ENCODE peak calls at places on chromosomes 5 and 9, in five cellular contexts. B, K, L, Q and J are unnamed samples. For H3K4me1, the result is how much of the 10 kb centered on the place peaks cover.

GRCh38 chr5:14309864-14310531 is 166.9 kb downstream of the TRIO start:
- DNase-seq in B (no peak), L (no peak), Q (no peak), K (no peak), J (no peak)

GRCh38 chr5:151614565-151614964 is 23.4 kb upstream of the FAT2 start:
- DNase-seq in B (no peak), L (no peak), K (no peak), Q (no peak), J (no peak)

GRCh38 chr5:5298841-5299543 is 123.5 kb upstream of the ICE1 start:
- DNase-seq in Q (no peak), K (no peak), B (no peak), L (no peak), J (no peak)

GRCh38 chr5:936149-937144 is 43.8 kb downstream of the TRIP13 start:
- DNase-seq in K (peak), Q (no peak), L (no peak), B (no peak), J (no peak)

GRCh38 chr5:66974256-66974655 is 222.3 kb downstream of the CD180 start:
- DNase-seq in Q (no peak), L (no peak), K (no peak), B (no peak), J (no peak)

GRCh38 chr5:92991681-92992472 is 589.1 kb downstream of the NR2F1-AS1 start:
- DNase-seq in Q (no peak), K (no peak), L (peak), B (no peak), J (no peak)

GRCh38 chr9:14018061-14018460 is 295.9 kb downstream of the NFIB start:
- DNase-seq in K (no peak), Q (no peak), L (peak), B (no peak), J (no peak)

GRCh38 chr5:125227333-125228075 is 481.1 kb upstream of the ZNF608 start:
- DNase-seq in L (peak), K (no peak), Q (peak), B (no peak), J (no peak)

GRCh38 chr5:176762489-176762888 is 47.9 kb upstream of the UNC5A start:
- DNase-seq in K (no peak), B (no peak), Q (no peak), L (no peak), J (no peak)

GRCh38 chr9:3788211-3788610 is 262.4 kb upstream of the RFX3 start:
- DNase-seq in L (no peak), Q (no peak), K (no peak), B (no peak), J (no peak)

GRCh38 chr5:132417010-132417439 is 47.5 kb downstream of the SLC22A5 start:
- DNase-seq in B (no peak), K (no peak), L (no peak), Q (no peak), J (no peak)

GRCh38 chr9:131630206-131630831 is 85.0 kb downstream of the PRRT1B start:
- DNase-seq in K (no peak), Q (no peak), B (no peak), L (no peak), J (no peak)

GRCh38 chr5:179344301-179345178 is 721 bp downstream of the ADAMTS2 start:
- DNase-seq in K (no peak), L (no peak), B (no peak), Q (no peak), J (no peak)

GRCh38 chr9:130661461-130662098 is 2.8 kb upstream of the PRDM12 start:
- DNase-seq in K (no peak), B (no peak), L (no peak), Q (no peak), J (no peak)

GRCh38 chr5:113524927-113525326 is 11.4 kb downstream of the YTHDC2 start:
- DNase-seq in B (no peak), K (no peak), Q (peak), L (no peak), J (peak)

GRCh38 chr9:26723486-26723885 is 169.1 kb downstream of the CAAP1 start:
- DNase-seq in Q (no peak), K (no peak), B (peak), L (peak), J (peak)

GRCh38 chr5:14101922-14102321 is 41.2 kb upstream of the TRIO start:
- DNase-seq in L (no peak), B (no peak), Q (no peak), K (no peak), J (no peak)

GRCh38 chr5:111735829-111736228 is 21.2 kb downstream of the NREP start:
- DNase-seq in B (no peak), Q (no peak), K (no peak), L (peak), J (no peak)

GRCh38 chr5:153211052-153211451 is 279.4 kb upstream of the GRIA1 start:
- DNase-seq in B (no peak), Q (no peak), L (no peak), K (no peak), J (no peak)

GRCh38 chr9:107332883-107333282 is 49.8 kb downstream of the RAD23B start:
- DNase-seq in B (no peak), Q (no peak), K (no peak), L (no peak), J (no peak)

GRCh38 chr5:41181691-41182564 is 31.4 kb downstream of the C6 start:
- DNase-seq in Q (no peak), B (no peak), L (no peak), K (no peak), J (peak)

GRCh38 chr9:36450110-36450732 is 50.2 kb upstream of the RNF38 start:
- DNase-seq in L (peak), K (peak), Q (peak), B (peak), J (peak)

GRCh38 chr5:35990941-35991592 is at the start of gene UGT3A1:
- DNase-seq in B (no peak), K (no peak), L (no peak), Q (no peak), J (no peak)

GRCh38 chr5:153425914-153426313 is 64.6 kb upstream of the GRIA1 start:
- DNase-seq in Q (peak), B (no peak), K (no peak), L (no peak), J (peak)

GRCh38 chr5:1012900-1013237 is 4.3 kb downstream of the NKD2 start:
- DNase-seq in K (no peak), B (no peak), L (no peak), Q (no peak), J (no peak)

GRCh38 chr5:10633271-10634049 is 69.6 kb downstream of the ANKRD33B start:
- DNase-seq in B (no peak), K (no peak), L (no peak), Q (peak), J (no peak)
- H3K4me1 ChIP-seq in B (under half), K (under half), L (under half), Q (half or more), J (under half)

DNA sequence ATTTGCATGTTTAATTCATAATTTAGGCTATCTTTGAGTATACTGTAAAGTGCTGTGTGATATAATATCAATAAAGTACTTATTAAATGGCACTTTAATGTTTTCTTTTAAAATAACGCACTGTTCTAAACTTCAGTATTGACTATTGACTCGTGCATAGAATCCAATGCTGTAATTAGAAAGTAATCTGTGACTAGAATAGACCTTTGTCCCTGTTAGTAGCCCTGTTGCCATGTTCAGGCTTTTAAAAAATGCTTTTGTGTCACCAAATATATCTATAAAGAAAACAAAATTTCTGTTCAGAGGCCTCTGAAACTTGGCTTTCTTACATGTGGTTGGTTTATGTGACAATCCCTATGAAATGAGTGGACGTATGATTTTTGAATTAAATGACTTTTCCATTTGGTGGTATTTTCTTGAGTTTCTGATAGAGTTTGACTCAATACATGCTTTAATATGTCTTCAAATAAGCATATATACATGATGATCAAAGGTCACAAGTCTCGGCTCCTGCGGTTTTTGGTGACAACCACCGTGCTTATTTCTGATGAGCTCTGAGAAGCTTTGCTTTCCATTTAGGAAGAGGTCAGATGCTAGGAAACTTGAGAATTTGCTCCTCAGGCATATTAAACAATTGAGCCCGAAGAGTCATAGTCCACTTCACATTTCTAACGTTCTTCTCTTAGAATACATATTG is 174.7 kb downstream of the NR3C1 start:
- DNase-seq in L (no peak), Q (no peak), K (no peak), B (no peak), J (peak)
- H3K4me1 ChIP-seq in L (under half), Q (under half), K (under half), B (under half), J (half or more)

GRCh38 chr5:139699352-139699751 is 51.2 kb downstream of the CXXC5 start:
- DNase-seq in L (peak), B (no peak), K (no peak), Q (no peak), J (no peak)

GRCh38 chr5:139698461-139699146 is 50.5 kb downstream of the CXXC5 start:
- DNase-seq in K (no peak), Q (peak), B (peak), L (peak), J (peak)

GRCh38 chr5:139696167-139696893 is 48.2 kb downstream of the CXXC5 start:
- DNase-seq in K (no peak), B (no peak), Q (no peak), L (peak), J (no peak)

GRCh38 chr5:139695183-139695573 is 47.0 kb downstream of the CXXC5 start:
- DNase-seq in L (no peak), K (no peak), Q (no peak), B (no peak), J (no peak)

DNA sequence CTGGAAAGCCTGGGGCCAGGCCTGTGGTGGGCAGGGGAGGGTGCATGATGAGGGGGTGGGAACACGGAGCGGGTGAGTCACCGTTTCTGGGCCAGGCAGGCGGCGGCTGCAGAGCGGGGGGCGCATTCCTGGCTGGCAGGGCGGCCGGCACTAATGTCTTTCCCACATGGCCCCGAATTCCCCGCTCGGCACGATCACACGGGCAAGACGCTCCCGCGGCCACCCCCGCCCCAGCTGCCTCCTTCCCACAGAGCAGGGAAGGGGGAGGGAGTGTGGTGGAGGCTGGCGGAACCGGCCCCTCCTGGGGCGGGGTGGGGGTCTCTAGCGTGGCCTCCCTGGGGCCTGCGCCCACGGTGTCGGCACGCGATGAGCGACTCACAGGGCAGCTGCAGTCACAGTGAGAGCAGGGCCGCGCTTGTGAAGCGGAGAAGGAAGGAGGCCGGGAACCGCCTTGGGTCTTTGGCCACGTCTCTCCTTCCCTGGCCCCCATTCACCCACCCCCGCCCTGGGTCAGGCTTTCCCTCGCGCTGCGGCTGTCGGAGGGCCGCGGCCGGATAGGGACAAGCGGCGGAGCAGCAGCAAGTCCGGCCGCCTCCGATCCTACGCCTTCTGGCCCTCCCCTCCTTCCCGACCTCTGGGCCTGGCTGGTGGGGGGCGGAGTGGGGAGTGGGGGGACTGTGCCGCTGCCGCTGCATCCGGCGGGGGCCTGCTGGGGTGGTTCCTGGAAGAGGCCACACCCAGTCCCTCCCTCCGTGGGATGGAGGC is 48.9 kb downstream of the CXXC5 start:
- DNase-seq in B (peak), K (peak), Q (no peak), L (peak), J (no peak)
- H3K4me1 ChIP-seq in B (under half), K (under half), Q (under half), L (under half), J (under half)

DNA sequence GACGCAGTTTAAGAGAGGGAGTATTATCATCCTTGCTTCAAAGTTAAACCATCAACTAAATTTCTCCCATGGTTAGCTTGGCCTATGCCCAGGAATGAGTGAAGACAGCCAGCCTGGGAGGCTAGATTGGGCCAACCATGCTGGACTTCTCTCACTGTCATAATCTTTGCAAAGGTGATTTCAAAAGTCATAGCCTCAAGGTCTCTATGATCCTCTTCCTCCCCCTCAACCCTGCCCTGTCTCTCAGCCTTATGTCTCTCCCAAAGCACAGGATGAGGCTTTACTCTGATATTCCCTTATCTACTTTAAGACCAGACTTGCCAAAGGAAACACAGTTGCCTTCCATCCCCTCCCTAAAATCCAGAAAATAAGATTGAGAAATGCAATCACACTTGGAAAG is 113.6 kb upstream of the ANKRD55 start:
- DNase-seq in L (no peak), Q (no peak), B (no peak), K (no peak), J (no peak)
- H3K4me1 ChIP-seq in L (under half), Q (under half), B (under half), K (under half), J (under half)